ENCODE peak calls at places on chromosomes 12 and 14, in nine cellular contexts. One of them, this sample, is unnamed.

GRCh38 chr12:103656291-103656690 is 69.2 kb downstream of the STAB2 start:
- DNase-seq in MM.1S: no peak
- DNase-seq in OCI-LY7: no peak
- DNase-seq in PC-3: no peak
- DNase-seq in HCT116: no peak
- DNase-seq in GM23248: no peak
- DNase-seq in GM23338: no peak
- DNase-seq in neural progenitor cell: no peak
- DNase-seq in SK-N-SH: no peak
- DNase-seq in this sample: no peak

GRCh38 chr12:31118831-31119530 is 45.3 kb downstream of the DDX11 start:
- DNase-seq in MM.1S: no peak
- DNase-seq in OCI-LY7: peak
- DNase-seq in PC-3: no peak
- DNase-seq in HCT116: peak
- DNase-seq in GM23248: no peak
- DNase-seq in GM23338: peak
- DNase-seq in neural progenitor cell: peak
- DNase-seq in SK-N-SH: peak
- DNase-seq in this sample: peak

GRCh38 chr12:12661086-12661485 is 34.9 kb downstream of the GPR19 start:
- DNase-seq in MM.1S: no peak
- DNase-seq in OCI-LY7: no peak
- DNase-seq in PC-3: peak
- DNase-seq in HCT116: no peak
- DNase-seq in GM23248: peak
- DNase-seq in GM23338: no peak
- DNase-seq in neural progenitor cell: no peak
- DNase-seq in SK-N-SH: no peak
- DNase-seq in this sample: no peak

GRCh38 chr12:69101505-69101904 is 137.9 kb upstream of the CPSF6 start:
- DNase-seq in MM.1S: no peak
- DNase-seq in OCI-LY7: no peak
- DNase-seq in PC-3: peak
- DNase-seq in HCT116: no peak
- DNase-seq in GM23248: no peak
- DNase-seq in GM23338: no peak
- DNase-seq in neural progenitor cell: no peak
- DNase-seq in SK-N-SH: no peak
- DNase-seq in this sample: no peak

GRCh38 chr12:79988368-79988767 is 53.5 kb upstream of the PPP1R12A start:
- DNase-seq in MM.1S: no peak
- DNase-seq in OCI-LY7: no peak
- DNase-seq in PC-3: peak
- DNase-seq in HCT116: no peak
- DNase-seq in GM23248: peak
- DNase-seq in GM23338: no peak
- DNase-seq in neural progenitor cell: no peak
- DNase-seq in SK-N-SH: no peak
- DNase-seq in this sample: peak

GRCh38 chr14:75164809-75165208 is 11.6 kb downstream of the TMED10 start:
- DNase-seq in MM.1S: no peak
- DNase-seq in OCI-LY7: no peak
- DNase-seq in PC-3: no peak
- DNase-seq in HCT116: no peak
- DNase-seq in GM23248: no peak
- DNase-seq in GM23338: no peak
- DNase-seq in neural progenitor cell: no peak
- DNase-seq in SK-N-SH: no peak
- DNase-seq in this sample: no peak

GRCh38 chr12:45773734-45774133 is 44.2 kb downstream of the ARID2 start:
- DNase-seq in MM.1S: no peak
- DNase-seq in OCI-LY7: no peak
- DNase-seq in PC-3: no peak
- DNase-seq in HCT116: no peak
- DNase-seq in GM23248: no peak
- DNase-seq in GM23338: no peak
- DNase-seq in neural progenitor cell: no peak
- DNase-seq in SK-N-SH: no peak
- DNase-seq in this sample: no peak

GRCh38 chr12:56840922-56841321 is 77.8 kb downstream of the HSD17B6 start:
- DNase-seq in MM.1S: no peak
- DNase-seq in OCI-LY7: no peak
- DNase-seq in PC-3: peak
- DNase-seq in HCT116: no peak
- DNase-seq in GM23248: peak
- DNase-seq in GM23338: no peak
- DNase-seq in neural progenitor cell: no peak
- DNase-seq in SK-N-SH: no peak
- DNase-seq in this sample: no peak

GRCh38 chr12:82723093-82723492 is 36.4 kb downstream of the TMTC2 start:
- DNase-seq in MM.1S: no peak
- DNase-seq in OCI-LY7: no peak
- DNase-seq in PC-3: no peak
- DNase-seq in HCT116: no peak
- DNase-seq in GM23248: no peak
- DNase-seq in GM23338: no peak
- DNase-seq in neural progenitor cell: no peak
- DNase-seq in SK-N-SH: no peak
- DNase-seq in this sample: no peak
- TF ChIP-seq EZH2phosphoT487 in MM.1S: no peak
- TF ChIP-seq EZH2phosphoT487 in OCI-LY7: no peak
- TF ChIP-seq EZH2phosphoT487 in PC-3: no peak
- TF ChIP-seq EZH2phosphoT487 in HCT116: no peak
- TF ChIP-seq EZH2phosphoT487 in GM23248: no peak
- TF ChIP-seq EZH2phosphoT487 in GM23338: no peak
- TF ChIP-seq EZH2phosphoT487 in neural progenitor cell: no peak
- TF ChIP-seq EZH2phosphoT487 in SK-N-SH: no peak
- TF ChIP-seq EZH2phosphoT487 in this sample: no peak

GRCh38 chr12:62214847-62215246 is 45.4 kb upstream of the USP15 start:
- DNase-seq in MM.1S: no peak
- DNase-seq in OCI-LY7: no peak
- DNase-seq in PC-3: no peak
- DNase-seq in HCT116: no peak
- DNase-seq in GM23248: no peak
- DNase-seq in GM23338: peak
- DNase-seq in neural progenitor cell: no peak
- DNase-seq in SK-N-SH: no peak
- DNase-seq in this sample: no peak
- TF ChIP-seq EZH2phosphoT487 in MM.1S: no peak
- TF ChIP-seq EZH2phosphoT487 in OCI-LY7: no peak
- TF ChIP-seq EZH2phosphoT487 in PC-3: no peak
- TF ChIP-seq EZH2phosphoT487 in HCT116: no peak
- TF ChIP-seq EZH2phosphoT487 in GM23248: no peak
- TF ChIP-seq EZH2phosphoT487 in GM23338: no peak
- TF ChIP-seq EZH2phosphoT487 in neural progenitor cell: no peak
- TF ChIP-seq EZH2phosphoT487 in SK-N-SH: no peak
- TF ChIP-seq EZH2phosphoT487 in this sample: no peak

DNA sequence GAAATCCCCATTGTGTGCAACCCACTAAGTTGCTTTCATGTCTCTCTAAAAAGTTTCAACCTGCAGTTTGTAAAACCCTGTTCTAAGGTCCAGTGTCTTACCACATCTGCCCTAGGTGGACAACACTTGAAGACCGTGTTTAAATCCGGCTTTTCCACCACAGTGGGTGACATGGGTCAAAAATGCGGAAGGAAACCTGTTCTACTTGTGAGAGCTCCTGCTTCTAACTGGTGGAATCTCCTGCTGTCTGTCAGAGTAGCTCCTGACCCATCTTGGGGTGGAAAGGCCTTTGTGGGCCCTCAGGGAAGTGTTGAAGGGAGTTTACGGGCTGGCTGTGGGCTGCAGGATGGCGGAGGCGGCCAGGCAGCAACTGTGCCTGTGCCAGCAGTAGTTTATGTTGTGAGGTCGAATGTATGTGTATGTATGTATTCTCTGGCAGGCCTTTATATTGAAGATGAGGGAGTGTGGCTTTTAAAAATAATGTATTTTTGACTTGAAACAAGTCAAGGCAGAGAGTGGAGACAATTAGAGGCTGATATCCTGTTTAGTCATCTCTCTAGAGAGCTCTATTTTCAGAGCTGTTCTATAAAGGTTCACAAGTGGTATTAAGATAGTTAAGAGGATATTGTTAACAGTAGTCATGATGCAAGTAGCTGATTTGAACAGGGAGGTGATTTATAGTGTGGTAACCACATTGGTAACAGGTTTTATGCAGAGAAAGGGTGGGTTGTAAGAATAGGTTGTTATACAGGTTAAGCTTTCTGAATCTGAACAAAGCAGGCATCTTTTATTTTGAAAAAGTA is 67.0 kb downstream of the PRKCH start:
- DNase-seq in MM.1S: no peak
- DNase-seq in OCI-LY7: no peak
- DNase-seq in PC-3: peak
- DNase-seq in HCT116: peak
- DNase-seq in GM23248: peak
- DNase-seq in GM23338: no peak
- DNase-seq in neural progenitor cell: no peak
- DNase-seq in SK-N-SH: no peak
- DNase-seq in this sample: no peak
- TF ChIP-seq EZH2phosphoT487 in MM.1S: no peak
- TF ChIP-seq EZH2phosphoT487 in OCI-LY7: no peak
- TF ChIP-seq EZH2phosphoT487 in PC-3: no peak
- TF ChIP-seq EZH2phosphoT487 in HCT116: no peak
- TF ChIP-seq EZH2phosphoT487 in GM23248: no peak
- TF ChIP-seq EZH2phosphoT487 in GM23338: no peak
- TF ChIP-seq EZH2phosphoT487 in neural progenitor cell: no peak
- TF ChIP-seq EZH2phosphoT487 in SK-N-SH: no peak
- TF ChIP-seq EZH2phosphoT487 in this sample: no peak

GRCh38 chr12:115259968-115260806 is 576.2 kb upstream of the TBX3 start:
- DNase-seq in MM.1S: no peak
- DNase-seq in OCI-LY7: no peak
- DNase-seq in PC-3: no peak
- DNase-seq in HCT116: no peak
- DNase-seq in GM23248: no peak
- DNase-seq in GM23338: no peak
- DNase-seq in neural progenitor cell: no peak
- DNase-seq in SK-N-SH: no peak
- DNase-seq in this sample: no peak

GRCh38 chr12:115260807-115261161 is 576.8 kb upstream of the TBX3 start:
- DNase-seq in MM.1S: no peak
- DNase-seq in OCI-LY7: no peak
- DNase-seq in PC-3: no peak
- DNase-seq in HCT116: no peak
- DNase-seq in GM23248: peak
- DNase-seq in GM23338: no peak
- DNase-seq in neural progenitor cell: no peak
- DNase-seq in SK-N-SH: no peak
- DNase-seq in this sample: no peak

GRCh38 chr12:115255257-115255656 is 571.3 kb upstream of the TBX3 start:
- DNase-seq in MM.1S: no peak
- DNase-seq in OCI-LY7: no peak
- DNase-seq in PC-3: no peak
- DNase-seq in HCT116: no peak
- DNase-seq in GM23248: no peak
- DNase-seq in GM23338: no peak
- DNase-seq in neural progenitor cell: no peak
- DNase-seq in SK-N-SH: peak
- DNase-seq in this sample: no peak

GRCh38 chr12:115255962-115256361 is 572.0 kb upstream of the TBX3 start:
- DNase-seq in MM.1S: no peak
- DNase-seq in OCI-LY7: no peak
- DNase-seq in PC-3: no peak
- DNase-seq in HCT116: no peak
- DNase-seq in GM23248: no peak
- DNase-seq in GM23338: no peak
- DNase-seq in neural progenitor cell: no peak
- DNase-seq in SK-N-SH: no peak
- DNase-seq in this sample: no peak

DNA sequence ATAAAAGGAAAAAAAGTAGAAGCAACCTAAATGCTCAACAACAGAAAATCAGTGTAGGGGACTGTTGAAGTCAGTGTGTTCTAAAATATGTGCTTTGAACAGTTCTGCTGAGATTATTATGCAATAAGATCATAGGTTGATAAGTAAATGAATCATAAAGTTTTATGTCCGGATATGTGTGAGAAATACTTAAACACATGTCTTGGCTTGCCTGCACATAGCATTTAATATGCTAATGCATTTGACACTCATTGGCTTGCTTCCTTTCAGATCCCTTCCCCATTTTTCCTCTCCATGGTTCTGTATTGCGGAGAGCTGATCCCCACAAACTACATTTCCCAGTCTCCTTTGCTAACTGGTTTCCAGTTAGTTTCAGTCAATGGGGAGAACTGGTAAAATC is 573.8 kb upstream of the TBX3 start:
- DNase-seq in MM.1S: no peak
- DNase-seq in OCI-LY7: no peak
- DNase-seq in PC-3: peak
- DNase-seq in HCT116: no peak
- DNase-seq in GM23248: peak
- DNase-seq in GM23338: no peak
- DNase-seq in neural progenitor cell: no peak
- DNase-seq in SK-N-SH: no peak
- DNase-seq in this sample: no peak
- TF ChIP-seq EZH2phosphoT487 in MM.1S: no peak
- TF ChIP-seq EZH2phosphoT487 in OCI-LY7: no peak
- TF ChIP-seq EZH2phosphoT487 in PC-3: no peak
- TF ChIP-seq EZH2phosphoT487 in HCT116: no peak
- TF ChIP-seq EZH2phosphoT487 in GM23248: no peak
- TF ChIP-seq EZH2phosphoT487 in GM23338: no peak
- TF ChIP-seq EZH2phosphoT487 in neural progenitor cell: no peak
- TF ChIP-seq EZH2phosphoT487 in SK-N-SH: no peak
- TF ChIP-seq EZH2phosphoT487 in this sample: no peak

GRCh38 chr12:4107436-4107878 is 166.1 kb upstream of the CCND2 start:
- DNase-seq in MM.1S: peak
- DNase-seq in OCI-LY7: peak
- DNase-seq in PC-3: peak
- DNase-seq in HCT116: peak
- DNase-seq in GM23248: peak
- DNase-seq in GM23338: peak
- DNase-seq in neural progenitor cell: peak
- DNase-seq in SK-N-SH: peak
- DNase-seq in this sample: peak
- TF ChIP-seq EZH2phosphoT487 in MM.1S: no peak
- TF ChIP-seq EZH2phosphoT487 in OCI-LY7: no peak
- TF ChIP-seq EZH2phosphoT487 in PC-3: no peak
- TF ChIP-seq EZH2phosphoT487 in HCT116: no peak
- TF ChIP-seq EZH2phosphoT487 in GM23248: no peak
- TF ChIP-seq EZH2phosphoT487 in GM23338: no peak
- TF ChIP-seq EZH2phosphoT487 in neural progenitor cell: no peak
- TF ChIP-seq EZH2phosphoT487 in SK-N-SH: no peak
- TF ChIP-seq EZH2phosphoT487 in this sample: no peak